ENCODE peak calls at places on chromosomes 6 and 20, in four cellular contexts. M is fibroblast of lung, C is pancreas, W is mammary epithelial cell. A is an unnamed sample. For H3K4me1, the result is how much of the 10 kb centered on the place peaks cover.

GRCh38 chr6:73236147-73236750 is 11.0 kb upstream of the KHDC1L start:
- DNase-seq in M (peak), C (no peak), W (peak), A (no peak)

GRCh38 chr20:5569021-5569420 is 181.2 kb upstream of the SHLD1 start:
- DNase-seq in M (peak), C (peak), W (peak), A (no peak)

GRCh38 chr6:3457710-3458605 is 1.1 kb upstream of the SLC22A23 start:
- DNase-seq in M (peak), C (peak), W (no peak), A (peak)

GRCh38 chr6:116730513-116730912 is 35.0 kb downstream of the FAM162B start:
- DNase-seq in M (no peak), C (no peak), W (no peak), A (no peak)

GRCh38 chr20:53693265-53693871 is 99.7 kb upstream of the ZNF217 start:
- DNase-seq in M (no peak), C (no peak), W (no peak), A (no peak)

GRCh38 chr20:11935212-11935611 is 17.5 kb downstream of the BTBD3 start:
- DNase-seq in M (no peak), C (no peak), W (no peak), A (no peak)

GRCh38 chr6:29647927-29648642 is 8.8 kb upstream of the MOG start:
- DNase-seq in M (peak), C (no peak), W (peak), A (no peak)

GRCh38 chr6:7085911-7086310 is 21.9 kb upstream of the RREB1 start:
- DNase-seq in M (peak), C (no peak), W (no peak), A (no peak)

GRCh38 chr6:131924881-131925474 is 26.2 kb downstream of the CCN2 start:
- DNase-seq in M (peak), C (no peak), W (peak), A (no peak)

GRCh38 chr20:53752971-53753879 is 159.6 kb upstream of the ZNF217 start:
- DNase-seq in M (no peak), C (no peak), W (peak), A (no peak)

GRCh38 chr6:132713355-132714134 is at the start of gene VNN1:
- DNase-seq in M (no peak), C (peak), W (no peak), A (no peak)

GRCh38 chr6:34179106-34179720 is 33.3 kb upstream of the GRM4 start:
- DNase-seq in M (no peak), C (no peak), W (no peak), A (peak)

GRCh38 chr6:38631186-38631783 is 8.4 kb downstream of the BTBD9 start:
- DNase-seq in M (peak), C (no peak), W (no peak), A (no peak)

GRCh38 chr6:21208114-21208795 is 385.3 kb upstream of the SOX4 start:
- DNase-seq in M (no peak), C (no peak), W (no peak), A (no peak)

GRCh38 chr20:2386516-2387179 is 5.9 kb downstream of the TGM6 start:
- DNase-seq in M (no peak), C (no peak), W (peak), A (no peak)

GRCh38 chr20:47785900-47786762 is 850 bp upstream of the SULF2 start:
- DNase-seq in M (peak), C (peak), W (peak), A (no peak)

GRCh38 chr6:6057442-6058053 is 50.8 kb upstream of the NRN1 start:
- DNase-seq in M (peak), C (no peak), W (peak), A (no peak)

GRCh38 chr6:7292856-7293255 is 20.1 kb downstream of the SSR1 start:
- DNase-seq in M (no peak), C (no peak), W (no peak), A (no peak)

GRCh38 chr6:133040025-133040838 is 200.9 kb upstream of the EYA4 start:
- DNase-seq in M (peak), C (no peak), W (peak), A (no peak)

GRCh38 chr6:106975699-106976032 is 1.1 kb upstream of the CD24 start:
- DNase-seq in M (peak), C (no peak), W (peak), A (no peak)

GRCh38 chr6:106976270-106976669 is 1.7 kb upstream of the CD24 start:
- DNase-seq in M (no peak), C (no peak), W (no peak), A (no peak)

GRCh38 chr6:106974999-106975698 is 620 bp upstream of the CD24 start:
- DNase-seq in M (no peak), C (peak), W (peak), A (peak)

GRCh38 chr6:106981901-106982300 is 7.4 kb upstream of the CD24 start:
- DNase-seq in M (no peak), C (no peak), W (no peak), A (no peak)

DNA sequence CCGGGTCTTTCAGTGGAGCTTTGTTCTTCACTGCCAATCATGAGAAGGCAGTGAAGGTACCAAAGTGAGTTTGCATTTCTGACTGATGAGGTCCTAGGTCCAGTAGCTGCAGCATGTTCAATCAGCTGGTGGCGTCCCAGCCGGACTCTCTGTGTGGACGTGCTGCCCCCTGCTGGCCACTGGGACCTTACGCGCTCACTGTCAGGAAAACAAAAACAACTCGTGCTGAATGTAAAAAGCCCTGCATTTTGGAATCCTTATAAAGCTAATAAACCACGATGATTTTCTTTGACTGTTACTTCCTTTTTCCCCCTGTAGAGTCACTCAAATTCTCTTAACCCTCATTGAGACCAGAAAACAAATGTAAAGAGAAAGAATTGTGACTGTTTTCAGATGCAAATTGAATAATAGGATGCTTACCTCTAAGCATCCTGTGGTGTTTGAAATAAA is 4.9 kb upstream of the CD24 start:
- DNase-seq in M (peak), C (peak), W (peak), A (peak)
- TF ChIP-seq CTCF in M (peak), C (peak), W (peak), A (peak)

GRCh38 chr20:31712112-31712553 is 10.5 kb downstream of the BCL2L1 start:
- DNase-seq in M (no peak), C (peak), W (no peak), A (no peak)

GRCh38 chr20:31710423-31711250 is 12.0 kb downstream of the BCL2L1 start:
- DNase-seq in M (no peak), C (no peak), W (peak), A (peak)

GRCh38 chr20:31709939-31710338 is 12.7 kb downstream of the BCL2L1 start:
- DNase-seq in M (no peak), C (no peak), W (no peak), A (no peak)

GRCh38 chr20:31712564-31713311 is 9.9 kb downstream of the BCL2L1 start:
- DNase-seq in M (peak), C (peak), W (peak), A (peak)

DNA sequence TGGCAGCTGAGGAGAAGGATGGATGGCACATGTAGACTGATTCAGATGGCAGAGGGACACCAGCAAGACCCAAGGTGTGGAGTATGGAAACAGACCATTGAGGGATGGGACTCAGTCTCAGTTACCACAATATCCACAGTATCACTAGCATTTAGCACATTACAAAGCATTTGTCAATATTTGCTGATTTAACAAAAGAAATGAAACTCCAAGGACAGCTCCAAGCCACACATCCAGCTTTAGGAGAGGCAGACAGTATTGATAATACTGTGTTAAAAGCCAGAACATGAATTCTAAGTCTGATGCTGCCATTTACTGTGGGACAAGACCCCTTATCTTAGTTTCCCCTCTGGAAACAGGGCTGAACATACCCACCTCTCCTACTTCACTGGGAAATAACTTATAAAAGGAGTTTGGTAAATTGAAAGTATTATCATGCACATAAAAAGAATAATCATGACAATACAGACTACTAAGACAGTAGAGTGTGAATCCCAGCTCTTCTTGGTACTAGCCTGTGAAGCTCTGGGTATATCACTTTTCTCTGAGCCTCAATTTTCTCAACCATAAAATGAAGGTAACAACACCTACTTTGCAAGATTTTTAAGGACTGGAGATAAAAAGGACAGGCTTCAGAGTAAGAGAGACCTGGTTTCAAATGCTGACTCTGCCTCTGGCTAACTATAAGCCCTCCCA is 11.1 kb downstream of the BCL2L1 start:
- DNase-seq in M (no peak), C (no peak), W (no peak), A (no peak)
- H3K4me1 ChIP-seq in M (under half), C (half or more), W (half or more), A (half or more)

DNA sequence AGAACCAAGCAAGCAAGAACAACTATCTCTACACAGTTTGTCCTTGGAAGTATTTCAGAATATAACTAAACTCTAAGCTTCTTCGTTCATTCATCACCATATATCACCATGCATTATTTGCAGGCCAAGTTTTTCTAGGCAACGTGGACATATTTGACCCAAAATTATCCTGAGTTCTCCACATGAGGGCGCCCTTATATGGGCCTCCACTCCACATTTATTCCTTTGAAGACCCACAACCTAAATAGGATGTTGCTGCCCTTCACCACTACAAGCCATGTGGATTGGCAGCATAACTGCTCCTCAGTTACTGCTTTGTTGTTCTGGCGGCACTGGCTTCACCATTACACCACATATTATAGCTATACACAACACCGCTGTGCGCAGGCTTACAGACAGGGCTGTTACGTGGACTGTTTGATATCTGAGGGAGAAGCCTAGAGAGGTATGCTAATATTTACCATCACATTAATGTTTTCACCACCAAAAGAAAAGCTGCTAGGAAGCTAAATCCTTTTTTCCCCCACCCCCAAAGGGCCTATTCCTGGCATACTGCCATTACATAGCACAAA is 411.8 kb downstream of the C6orf118 start:
- DNase-seq in M (no peak), C (no peak), W (no peak), A (no peak)
- TF ChIP-seq CTCF in M (no peak), C (no peak), W (no peak), A (no peak)

DNA sequence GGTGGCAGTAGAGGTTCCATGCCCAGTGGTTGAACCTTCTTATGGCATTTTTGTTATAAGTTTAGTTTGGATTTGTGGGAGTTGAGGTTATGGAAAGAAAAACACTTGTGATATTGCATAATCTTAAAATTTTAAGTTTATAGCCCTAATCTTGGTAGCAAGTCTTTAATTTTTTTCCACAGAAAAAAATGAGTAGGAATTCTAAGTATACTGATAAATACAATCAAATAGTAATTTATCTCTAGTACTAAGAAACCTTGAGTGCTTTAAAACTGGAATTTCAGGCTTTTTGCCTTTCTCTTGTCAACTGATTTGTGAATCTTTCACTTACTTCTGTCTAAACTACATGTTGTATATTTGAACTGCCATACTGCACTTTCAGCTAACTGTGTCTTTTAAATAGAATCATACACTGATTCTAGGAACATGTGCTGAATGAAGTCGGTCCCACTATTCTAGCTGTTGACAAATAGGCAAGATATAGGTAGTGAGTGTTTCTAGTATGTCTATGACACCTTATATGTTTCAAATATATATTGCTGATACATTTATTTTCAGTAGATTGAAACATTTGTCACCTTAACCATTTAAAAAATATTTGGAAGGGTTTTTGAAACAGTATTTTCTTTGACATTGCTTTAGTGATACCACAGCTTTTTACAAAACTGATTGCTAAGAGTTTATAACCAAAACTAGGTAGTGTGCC is 2.4 kb downstream of the PARD6B start:
- DNase-seq in M (no peak), C (no peak), W (no peak), A (no peak)
- H3K4me1 ChIP-seq in M (under half), C (under half), W (under half), A (under half)

GRCh38 chr20:58891686-58892125 is 39.2 kb downstream of the GNAS start:
- DNase-seq in M (peak), C (no peak), W (peak), A (peak)

GRCh38 chr20:58892932-58893224 is 40.4 kb downstream of the GNAS start:
- DNase-seq in M (no peak), C (no peak), W (no peak), A (no peak)

GRCh38 chr20:58893355-58894151 is 41.0 kb downstream of the GNAS start:
- DNase-seq in M (no peak), C (no peak), W (peak), A (no peak)

GRCh38 chr20:58891076-58891685 is 38.7 kb downstream of the GNAS start:
- DNase-seq in M (peak), C (peak), W (peak), A (peak)

DNA sequence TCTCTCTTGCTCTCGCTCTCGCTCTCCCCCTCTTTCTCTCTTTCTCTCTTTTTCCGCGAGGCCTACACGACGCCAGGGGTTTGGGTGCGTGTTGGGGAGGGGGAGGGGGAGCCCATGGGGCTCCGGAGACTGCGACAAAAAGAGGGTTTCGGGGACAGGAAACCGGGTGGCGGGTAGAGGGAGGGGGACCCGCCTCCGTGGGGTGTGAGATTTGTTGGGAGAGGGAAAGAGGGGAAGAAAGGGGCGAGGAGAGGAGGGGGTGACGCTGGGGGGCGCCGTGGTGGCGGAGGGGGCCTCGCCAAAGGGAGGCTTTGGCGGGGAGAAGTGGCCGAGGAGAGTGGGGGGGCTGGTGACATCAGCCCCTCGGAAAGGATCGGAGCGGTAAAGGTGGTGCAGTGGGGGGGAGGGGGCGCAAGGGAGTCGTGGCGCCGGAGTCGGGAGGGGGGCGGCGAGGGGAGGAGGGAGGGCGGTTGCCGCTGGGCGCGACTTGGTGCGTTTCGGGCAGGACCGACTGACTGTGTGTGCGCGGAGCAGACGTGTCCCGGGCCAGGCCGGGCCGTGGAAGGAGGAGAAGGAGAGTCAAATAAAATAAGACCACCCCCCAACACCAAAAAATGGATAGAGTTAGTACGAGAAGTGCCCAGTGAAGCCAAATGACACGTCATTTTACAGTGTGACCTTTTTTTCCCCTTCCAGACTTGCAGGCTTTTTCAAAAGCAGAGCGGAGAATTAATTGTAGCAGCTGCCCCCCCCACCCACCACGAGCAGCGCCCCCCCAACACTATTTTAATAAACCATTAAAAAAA is 39.8 kb downstream of the GNAS start:
- DNase-seq in M (peak), C (peak), W (peak), A (peak)
- TF ChIP-seq CTCF in M (no peak), C (no peak), W (no peak), A (peak)

GRCh38 chr6:36603222-36604089 is 9.3 kb downstream of the SRSF3 start:
- DNase-seq in M (no peak), C (no peak), W (no peak), A (no peak)
- H3K4me1 ChIP-seq in M (under half), C (half or more), W (half or more), A (half or more)

GRCh38 chr6:56570434-56571359 is 72.0 kb downstream of the DST start:
- DNase-seq in M (peak), C (no peak), W (no peak), A (no peak)
- TF ChIP-seq CTCF in M (peak), C (peak), W (peak), A (peak)

GRCh38 chr20:57393321-57394086 is 2.3 kb downstream of the RBM38 start:
- DNase-seq in M (no peak), C (no peak), W (no peak), A (no peak)

GRCh38 chr20:57392512-57393271 is 1.5 kb downstream of the RBM38 start:
- DNase-seq in M (no peak), C (no peak), W (no peak), A (peak)

GRCh38 chr20:57390604-57391438 is at the start of gene RBM38:
- DNase-seq in M (peak), C (peak), W (peak), A (peak)

GRCh38 chr20:57391439-57392129 is 388 bp downstream of the RBM38 start:
- DNase-seq in M (peak), C (no peak), W (no peak), A (peak)

DNA sequence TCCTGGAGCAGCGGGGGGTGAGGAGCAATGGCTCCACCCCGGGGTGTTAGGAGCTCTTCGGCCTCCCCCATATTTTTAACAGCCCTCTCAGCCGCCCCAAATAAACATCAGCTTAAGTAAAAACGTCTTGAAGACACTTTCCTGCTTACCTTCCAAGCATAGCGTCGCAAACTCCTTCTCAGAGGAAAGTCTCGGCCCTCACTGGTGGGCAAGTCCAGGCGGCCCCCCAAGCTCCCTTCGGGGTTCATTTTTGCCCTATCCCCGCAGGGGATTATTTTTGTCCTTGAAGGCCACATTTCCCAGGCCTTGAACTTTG is 892 bp downstream of the RBM38 start:
- DNase-seq in M (no peak), C (no peak), W (no peak), A (no peak)
- H3K4me1 ChIP-seq in M (under half), C (under half), W (under half), A (under half)

DNA sequence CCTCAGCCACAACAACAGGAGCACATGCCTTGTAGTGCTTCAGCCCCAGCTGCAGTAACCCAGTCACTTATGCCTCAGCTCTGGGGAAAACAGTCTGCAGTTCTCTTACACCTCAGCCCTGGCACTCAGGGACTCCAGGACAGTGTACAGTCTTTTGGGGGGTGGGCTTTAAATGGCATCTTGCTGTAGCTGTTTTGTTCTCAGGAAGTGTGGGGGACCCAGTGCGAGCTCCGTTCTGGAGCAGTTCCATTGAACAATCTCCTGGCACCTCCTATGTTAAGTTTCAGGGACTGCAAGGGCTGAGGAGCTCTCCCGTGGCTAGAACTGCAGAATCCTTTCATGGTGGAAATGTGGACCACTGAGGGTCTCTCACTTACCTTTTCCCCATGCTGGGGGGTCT is 55.2 kb downstream of the PLCG1 start:
- DNase-seq in M (no peak), C (no peak), W (no peak), A (no peak)
- TF ChIP-seq CTCF in M (no peak), C (no peak), W (no peak), A (no peak)